ENCODE peak calls at places on chromosomes 1 and 21, in nine cellular contexts. D, S, Y, C, I, X, J, Z and O are unnamed samples. For H3K4me1, the result is how much of the 10 kb centered on the place peaks cover.

GRCh38 chr21:38869946-38870345 is 64.2 kb downstream of the ETS2 start:
- DNase-seq in C (no peak), X (no peak), Y (no peak), Z (no peak), I (no peak), S (no peak), D (no peak), J (no peak), O (no peak)

GRCh38 chr1:176796583-176796982 is 333.6 kb downstream of the PAPPA2 start:
- DNase-seq in X (no peak), Z (no peak), Y (no peak), C (no peak), D (no peak), I (no peak), S (no peak), J (no peak), O (no peak)

GRCh38 chr21:45287438-45288391 is at the start of gene POFUT2:
- DNase-seq in I (peak), C (peak), J (peak), X (peak), Z (peak), Y (peak), S (peak), D (peak), O (peak)

GRCh38 chr1:165551469-165551868 is 7.7 kb downstream of the LRRC52 start:
- DNase-seq in Y (no peak), X (no peak), J (no peak), Z (no peak), S (no peak), D (no peak), C (no peak), I (no peak), O (no peak)

GRCh38 chr1:86197206-86197855 is 40.8 kb upstream of the COL24A1 start:
- DNase-seq in X (no peak), C (no peak), J (no peak), Y (no peak), Z (no peak), S (no peak), I (no peak), D (no peak), O (no peak)

GRCh38 chr1:17155257-17155895 is 36.1 kb upstream of the PADI2 start:
- DNase-seq in J (no peak), Y (no peak), X (no peak), C (no peak), S (no peak), Z (no peak), I (no peak), D (no peak), O (no peak)

GRCh38 chr1:154663656-154664055 is 55.7 kb upstream of the ADAR start:
- DNase-seq in S (no peak), C (no peak), Y (no peak), J (no peak), X (no peak), I (no peak), D (no peak), Z (no peak), O (no peak)

GRCh38 chr21:39715804-39716397 is 29.1 kb upstream of the IGSF5 start:
- DNase-seq in S (peak), I (no peak), Y (no peak), Z (peak), X (peak), C (no peak), D (no peak), J (peak), O (peak)

GRCh38 chr1:109837852-109838570 is 72.6 kb upstream of the CSF1 start:
- DNase-seq in X (no peak), I (no peak), S (no peak), J (no peak), Z (no peak), Y (no peak), D (no peak), C (no peak), O (no peak)

GRCh38 chr1:151166506-151166956 is 587 bp downstream of the SCNM1 start:
- DNase-seq in J (peak), C (no peak), Y (no peak), S (no peak), D (no peak), Z (no peak), X (no peak), I (no peak), O (peak)

GRCh38 chr21:17660449-17660848 is 47.7 kb upstream of the BTG3 start:
- DNase-seq in X (no peak), I (no peak), D (no peak), Z (no peak), C (no peak), J (no peak), S (no peak), Y (no peak), O (no peak)

GRCh38 chr1:203638076-203638475 is 11.4 kb downstream of the ATP2B4 start:
- DNase-seq in S (peak), C (no peak), X (no peak), Z (no peak), Y (no peak), I (no peak), J (no peak), D (no peak), O (no peak)

GRCh38 chr1:54928327-54928726 is 41.3 kb upstream of the DHCR24 start:
- DNase-seq in Z (no peak), J (no peak), I (no peak), Y (no peak), S (no peak), D (no peak), X (no peak), C (no peak), O (no peak)
- H3K27ac ChIP-seq in Z (no peak), J (no peak), I (no peak), Y (no peak), S (peak), D (peak), X (no peak), C (no peak), O (no peak)

GRCh38 chr1:200034821-200035396 is 7.4 kb downstream of the NR5A2 start:
- DNase-seq in Y (no peak), J (no peak), I (no peak), X (peak), D (no peak), S (no peak), Z (no peak), C (no peak), O (no peak)
- H3K4me3 ChIP-seq in Y (no peak), J (no peak), I (no peak), X (peak), D (peak), S (peak), Z (peak), C (no peak), O (no peak)

DNA sequence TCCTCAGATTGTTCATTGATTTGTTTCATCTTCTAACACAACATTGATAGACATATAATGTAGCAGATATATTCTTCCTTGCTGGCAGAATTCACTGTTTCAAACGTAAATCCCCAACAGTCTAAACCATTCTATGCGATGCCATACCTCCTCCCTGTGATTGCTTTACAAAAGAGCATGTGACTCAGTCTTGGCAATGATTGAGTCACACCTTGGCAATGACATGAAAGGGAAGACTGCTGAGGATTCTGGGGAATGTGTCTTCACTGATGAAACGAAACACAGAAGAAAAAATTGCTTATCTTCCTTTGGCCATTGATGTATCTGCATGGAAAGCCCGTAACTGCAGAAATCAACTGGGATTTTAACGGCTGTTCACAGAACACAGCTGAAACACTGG is 409.6 kb upstream of the ZRANB2 start:
- DNase-seq in D (no peak), S (no peak), J (no peak), X (no peak), I (no peak), Z (no peak), C (no peak), Y (no peak), O (no peak)
- H3K4me1 ChIP-seq in D (under half), S (under half), J (under half), X (under half), I (under half), Z (under half), C (under half), Y (under half), O (under half)

GRCh38 chr1:223204424-223204823 is 61.4 kb upstream of the TLR5 start:
- DNase-seq in I (no peak), Y (no peak), S (no peak), D (no peak), C (no peak), X (no peak), Z (no peak), J (no peak), O (no peak)
- H3K27ac ChIP-seq in I (no peak), Y (no peak), S (no peak), D (no peak), C (no peak), X (no peak), Z (no peak), J (no peak), O (no peak)

GRCh38 chr1:25634896-25635295 is 18.3 kb downstream of the MAN1C1 start:
- DNase-seq in Y (no peak), I (no peak), S (no peak), J (no peak), X (no peak), D (no peak), Z (no peak), C (no peak), O (no peak)

GRCh38 chr1:25628741-25629421 is 12.3 kb downstream of the MAN1C1 start:
- DNase-seq in X (no peak), J (no peak), D (no peak), S (no peak), C (no peak), Y (no peak), Z (no peak), I (no peak), O (no peak)

GRCh38 chr1:25626018-25626417 is 9.4 kb downstream of the MAN1C1 start:
- DNase-seq in I (no peak), S (no peak), D (no peak), J (no peak), X (no peak), C (no peak), Y (no peak), Z (no peak), O (no peak)

GRCh38 chr1:25629836-25630235 is 13.2 kb downstream of the MAN1C1 start:
- DNase-seq in Z (no peak), D (no peak), J (no peak), X (no peak), C (no peak), Y (no peak), I (no peak), S (no peak), O (no peak)

DNA sequence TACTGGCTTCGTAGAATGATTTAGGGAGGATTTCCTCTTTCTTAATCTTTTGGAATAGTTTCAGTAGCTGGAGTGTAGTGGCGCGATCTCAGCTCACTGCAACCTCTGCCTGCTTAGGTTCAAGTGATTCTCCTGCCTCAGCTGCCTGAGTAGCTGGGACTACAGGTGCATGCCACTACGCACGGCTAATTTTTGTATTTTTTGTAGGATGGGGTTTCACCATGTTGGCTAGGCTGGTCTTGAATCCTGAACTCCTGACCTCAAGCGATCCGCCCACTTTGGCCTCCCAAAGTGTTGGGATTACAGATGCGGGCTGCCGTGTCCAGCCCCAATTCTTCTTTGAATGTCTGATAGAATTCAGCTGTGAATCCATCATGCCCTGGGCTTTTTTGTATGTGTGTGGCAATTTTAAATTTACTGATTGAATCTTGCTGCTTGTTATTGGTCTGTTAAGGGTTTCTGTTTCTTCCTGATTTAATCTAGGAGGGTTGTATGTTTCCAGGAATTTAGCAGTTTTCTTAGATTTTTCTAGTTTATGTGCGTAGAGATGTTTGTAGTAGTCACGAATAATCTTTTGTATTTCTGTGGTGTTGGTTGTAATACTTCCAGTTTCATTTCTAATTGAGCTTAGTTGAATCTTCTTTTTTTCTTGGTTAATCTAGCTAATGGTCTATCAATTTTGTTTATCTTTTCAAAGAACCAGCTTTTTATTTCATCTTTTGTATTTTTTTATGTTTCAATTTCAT is 15.3 kb downstream of the MAN1C1 start:
- DNase-seq in I (no peak), S (no peak), C (no peak), Z (no peak), J (no peak), D (peak), X (no peak), Y (no peak), O (peak)
- H3K4me3 ChIP-seq in I (peak), S (peak), C (peak), Z (no peak), J (no peak), D (peak), X (no peak), Y (no peak), O (no peak)